ENCODE peak calls at places on chromosome 1, in six cellular contexts. One of them, this sample, is unnamed.

GRCh38 chr1:166090244-166090643 is 76.6 kb downstream of the FAM78B start:
- DNase-seq in K562: no peak
- DNase-seq in GM12891: no peak
- DNase-seq in H1: no peak
- DNase-seq in GM12878: no peak
- DNase-seq in HepG2: no peak
- DNase-seq in this sample: no peak

GRCh38 chr1:14602131-14602530 is 3.6 kb downstream of the KAZN start:
- DNase-seq in K562: no peak
- DNase-seq in GM12891: no peak
- DNase-seq in H1: no peak
- DNase-seq in GM12878: no peak
- DNase-seq in HepG2: no peak
- DNase-seq in this sample: no peak

GRCh38 chr1:41802532-41803501 is 115.9 kb downstream of the HIVEP3 start:
- DNase-seq in K562: no peak
- DNase-seq in GM12891: no peak
- DNase-seq in H1: no peak
- DNase-seq in GM12878: peak; percentile 85
- DNase-seq in HepG2: no peak
- DNase-seq in this sample: no peak

GRCh38 chr1:201353186-201353940 is 24.1 kb downstream of the TNNT2 start:
- DNase-seq in K562: no peak
- DNase-seq in GM12891: no peak
- DNase-seq in H1: no peak
- DNase-seq in GM12878: no peak
- DNase-seq in HepG2: no peak
- DNase-seq in this sample: no peak

GRCh38 chr1:60898987-60899386 is 183.4 kb upstream of the NFIA start:
- DNase-seq in K562: no peak
- DNase-seq in GM12891: peak; percentile 3
- DNase-seq in H1: no peak
- DNase-seq in GM12878: peak; percentile 7
- DNase-seq in HepG2: no peak
- DNase-seq in this sample: no peak

GRCh38 chr1:24481843-24482610 is 20.6 kb upstream of the RCAN3 start:
- DNase-seq in K562: no peak
- DNase-seq in GM12891: no peak
- DNase-seq in H1: no peak
- DNase-seq in GM12878: no peak
- DNase-seq in HepG2: no peak
- DNase-seq in this sample: no peak

GRCh38 chr1:20212685-20213331 is 26.5 kb upstream of the PLA2G2C start:
- DNase-seq in K562: peak; percentile 75
- DNase-seq in GM12891: peak; percentile 20
- DNase-seq in H1: peak; percentile 81
- DNase-seq in GM12878: no peak
- DNase-seq in HepG2: peak; percentile 31
- DNase-seq in this sample: peak; percentile 40

GRCh38 chr1:239276051-239276450 is 110.3 kb upstream of the CHRM3 start:
- DNase-seq in K562: no peak
- DNase-seq in GM12891: no peak
- DNase-seq in H1: no peak
- DNase-seq in GM12878: no peak
- DNase-seq in HepG2: no peak
- DNase-seq in this sample: no peak

GRCh38 chr1:12617511-12617900 is 504 bp downstream of the DHRS3 start:
- DNase-seq in K562: peak; percentile 58
- DNase-seq in GM12891: no peak
- DNase-seq in H1: no peak
- DNase-seq in GM12878: no peak
- DNase-seq in HepG2: peak; percentile 36
- DNase-seq in this sample: no peak

GRCh38 chr1:33182452-33182851 is 609 bp upstream of the TRIM62 start:
- DNase-seq in K562: no peak
- DNase-seq in GM12891: no peak
- DNase-seq in H1: peak; percentile 48
- DNase-seq in GM12878: no peak
- DNase-seq in HepG2: no peak
- DNase-seq in this sample: no peak

GRCh38 chr1:69611316-69611715 is 43.6 kb downstream of the LRRC7 start:
- DNase-seq in K562: no peak
- DNase-seq in GM12891: no peak
- DNase-seq in H1: no peak
- DNase-seq in GM12878: no peak
- DNase-seq in HepG2: no peak
- DNase-seq in this sample: no peak

GRCh38 chr1:174023438-174023837 is 1.3 kb upstream of the RC3H1 start:
- DNase-seq in K562: no peak
- DNase-seq in GM12891: no peak
- DNase-seq in H1: no peak
- DNase-seq in GM12878: no peak
- DNase-seq in HepG2: no peak
- DNase-seq in this sample: no peak

GRCh38 chr1:232417849-232418248 is 212.1 kb downstream of the SIPA1L2 start:
- DNase-seq in K562: no peak
- DNase-seq in GM12891: no peak
- DNase-seq in H1: no peak
- DNase-seq in GM12878: no peak
- DNase-seq in HepG2: no peak
- DNase-seq in this sample: no peak

GRCh38 chr1:232421143-232421796 is 208.7 kb downstream of the SIPA1L2 start:
- DNase-seq in K562: no peak
- DNase-seq in GM12891: no peak
- DNase-seq in H1: no peak
- DNase-seq in GM12878: no peak
- DNase-seq in HepG2: no peak
- DNase-seq in this sample: no peak

GRCh38 chr1:232414100-232414499 is 215.8 kb downstream of the SIPA1L2 start:
- DNase-seq in K562: no peak
- DNase-seq in GM12891: no peak
- DNase-seq in H1: no peak
- DNase-seq in GM12878: no peak
- DNase-seq in HepG2: no peak
- DNase-seq in this sample: no peak

GRCh38 chr1:232413674-232414073 is 216.3 kb downstream of the SIPA1L2 start:
- DNase-seq in K562: no peak
- DNase-seq in GM12891: no peak
- DNase-seq in H1: no peak
- DNase-seq in GM12878: no peak
- DNase-seq in HepG2: no peak
- DNase-seq in this sample: no peak

DNA sequence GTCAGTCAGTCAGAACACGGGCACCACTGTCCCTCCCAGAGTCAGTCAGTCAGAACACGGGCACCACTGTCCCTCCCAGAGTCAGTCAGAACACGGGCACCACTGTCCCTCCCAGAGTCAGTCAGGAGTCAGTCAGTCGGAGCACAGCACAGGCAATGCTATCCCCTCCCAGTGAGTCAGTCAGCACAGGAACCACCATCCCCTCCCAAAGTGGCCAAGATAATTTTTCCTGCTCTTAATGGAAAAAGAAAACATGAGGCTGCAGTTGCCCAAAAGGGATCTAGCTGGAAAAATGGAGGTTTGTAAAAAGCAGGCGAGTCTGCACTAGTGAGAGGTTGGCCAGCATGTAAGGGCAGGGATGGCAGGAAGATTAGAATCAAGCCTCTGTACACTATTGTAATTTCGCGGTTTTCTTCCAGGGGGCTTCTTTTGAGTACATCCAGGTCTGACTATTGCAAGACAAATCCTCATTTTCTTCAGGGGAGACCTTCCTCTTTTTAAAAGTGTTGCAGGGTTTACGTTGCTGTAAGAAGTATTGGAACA is 213.8 kb downstream of the SIPA1L2 start:
- DNase-seq in K562: no peak
- DNase-seq in GM12891: no peak
- DNase-seq in H1: no peak
- DNase-seq in GM12878: no peak
- DNase-seq in HepG2: no peak
- DNase-seq in this sample: no peak
- TF ChIP-seq TAF1 in K562: no peak
- TF ChIP-seq TAF1 in GM12891: no peak
- TF ChIP-seq TAF1 in H1: no peak
- TF ChIP-seq TAF1 in GM12878: no peak
- TF ChIP-seq TAF1 in HepG2: no peak
- TF ChIP-seq TAF1 in this sample: no peak

GRCh38 chr1:228486596-228487335 is 416 bp upstream of the RNF187 start:
- DNase-seq in K562: peak; percentile 75
- DNase-seq in GM12891: peak; percentile 66
- DNase-seq in H1: no peak
- DNase-seq in GM12878: peak; percentile 71
- DNase-seq in HepG2: peak; percentile 72
- DNase-seq in this sample: peak; percentile 73
- TF ChIP-seq POLR2A in K562: peak; percentile 62
- TF ChIP-seq POLR2A in GM12891: peak; percentile 39
- TF ChIP-seq POLR2A in H1: no peak
- TF ChIP-seq POLR2A in GM12878: peak; percentile 82
- TF ChIP-seq POLR2A in HepG2: no peak
- TF ChIP-seq POLR2A in this sample: peak; percentile 63

GRCh38 chr1:15833842-15834405 is 13.6 kb upstream of the SPEN start:
- DNase-seq in K562: no peak
- DNase-seq in GM12891: no peak
- DNase-seq in H1: no peak
- DNase-seq in GM12878: no peak
- DNase-seq in HepG2: no peak
- DNase-seq in this sample: no peak

GRCh38 chr1:15834406-15835204 is 12.9 kb upstream of the SPEN start:
- DNase-seq in K562: peak; percentile 84
- DNase-seq in GM12891: no peak
- DNase-seq in H1: peak; percentile 90
- DNase-seq in GM12878: peak; percentile 84
- DNase-seq in HepG2: peak; percentile 90
- DNase-seq in this sample: peak; percentile 57

GRCh38 chr1:15835741-15836510 is 11.6 kb upstream of the SPEN start:
- DNase-seq in K562: peak; percentile 91
- DNase-seq in GM12891: peak; percentile 79
- DNase-seq in H1: peak; percentile 96
- DNase-seq in GM12878: peak; percentile 96
- DNase-seq in HepG2: peak; percentile 98
- DNase-seq in this sample: peak; percentile 76

GRCh38 chr1:15835205-15835740 is 12.2 kb upstream of the SPEN start:
- DNase-seq in K562: no peak
- DNase-seq in GM12891: no peak
- DNase-seq in H1: no peak
- DNase-seq in GM12878: no peak
- DNase-seq in HepG2: peak; percentile 27
- DNase-seq in this sample: no peak

DNA sequence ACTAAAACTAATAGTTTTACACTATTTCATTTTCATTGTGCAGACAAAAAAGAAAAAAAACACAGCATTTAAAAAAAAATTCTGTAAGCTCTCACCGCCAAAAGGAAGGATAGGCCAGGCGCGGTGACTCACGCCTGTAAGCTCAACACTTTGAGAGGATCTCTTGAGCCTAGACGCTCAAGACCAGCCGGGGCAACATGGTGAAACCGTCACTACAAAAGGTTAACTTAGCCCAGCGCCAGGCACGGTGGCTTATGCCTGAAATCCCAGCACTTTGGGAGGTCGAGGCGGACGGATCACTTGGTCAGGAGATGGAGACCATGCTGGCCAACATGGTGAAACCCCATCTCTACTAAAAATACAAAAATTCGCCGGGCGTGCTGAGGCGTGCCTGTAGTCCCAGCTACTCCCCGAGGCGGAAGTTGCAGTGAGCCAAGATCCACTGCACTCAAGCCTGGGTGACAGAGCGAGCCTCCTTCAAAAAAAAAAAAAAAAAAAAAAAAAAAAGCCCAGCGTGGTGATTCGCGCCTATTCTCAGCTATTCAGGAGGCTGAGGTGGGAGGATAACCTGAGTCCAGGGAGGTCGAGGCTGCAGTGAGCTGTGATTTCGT is 14.3 kb upstream of the SPEN start:
- DNase-seq in K562: no peak
- DNase-seq in GM12891: no peak
- DNase-seq in H1: no peak
- DNase-seq in GM12878: no peak
- DNase-seq in HepG2: no peak
- DNase-seq in this sample: no peak
- TF ChIP-seq POLR2AphosphoS5 in K562: peak; percentile 67
- TF ChIP-seq POLR2AphosphoS5 in GM12891: peak; percentile 27
- TF ChIP-seq POLR2AphosphoS5 in H1: no peak
- TF ChIP-seq POLR2AphosphoS5 in GM12878: no peak
- TF ChIP-seq POLR2AphosphoS5 in HepG2: no peak
- TF ChIP-seq POLR2AphosphoS5 in this sample: no peak

GRCh38 chr1:181190362-181191035 is 102.0 kb downstream of the IER5 start:
- DNase-seq in K562: no peak
- DNase-seq in GM12891: no peak
- DNase-seq in H1: no peak
- DNase-seq in GM12878: no peak
- DNase-seq in HepG2: no peak
- DNase-seq in this sample: no peak
- TF ChIP-seq TAF1 in K562: no peak
- TF ChIP-seq TAF1 in GM12891: no peak
- TF ChIP-seq TAF1 in H1: no peak
- TF ChIP-seq TAF1 in GM12878: no peak
- TF ChIP-seq TAF1 in HepG2: no peak
- TF ChIP-seq TAF1 in this sample: no peak

GRCh38 chr1:30756545-30757195 is 904 bp downstream of the LAPTM5 start:
- DNase-seq in K562: peak; percentile 50
- DNase-seq in GM12891: no peak
- DNase-seq in H1: no peak
- DNase-seq in GM12878: no peak
- DNase-seq in HepG2: no peak
- DNase-seq in this sample: no peak
- TF ChIP-seq POLR2A in K562: no peak
- TF ChIP-seq POLR2A in GM12891: no peak
- TF ChIP-seq POLR2A in H1: no peak
- TF ChIP-seq POLR2A in GM12878: no peak
- TF ChIP-seq POLR2A in HepG2: no peak
- TF ChIP-seq POLR2A in this sample: peak; percentile 72